ENCODE peak calls at places on chromosomes 12 and 14, in four cellular contexts. U, G, D and I are unnamed samples. For H3K9me3, the result is how much of the 10 kb centered on the place peaks cover.

GRCh38 chr12:56278905-56279304 is 12.2 kb downstream of the COQ10A start:
- DNase-seq in U (no peak), G (no peak), D (no peak), I (no peak)

GRCh38 chr12:118979763-118980406 is 1.5 kb upstream of the SRRM4 start:
- DNase-seq in U (no peak), G (peak), D (peak), I (no peak)

GRCh38 chr14:75303415-75303814 is 24.8 kb downstream of the FOS start:
- DNase-seq in U (no peak), G (peak), D (peak), I (peak)

GRCh38 chr12:14219156-14219555 is 146.3 kb upstream of the ATF7IP start:
- DNase-seq in U (no peak), G (no peak), D (no peak), I (no peak)

GRCh38 chr12:5171701-5172100 is 128.0 kb downstream of the KCNA5 start:
- DNase-seq in U (no peak), G (peak), D (no peak), I (no peak)

GRCh38 chr14:73762375-73762822 is 48.2 kb upstream of the PNMA1 start:
- DNase-seq in U (no peak), G (no peak), D (no peak), I (no peak)

GRCh38 chr12:1915082-1915968 is 3.1 kb downstream of the CACNA2D4 start:
- DNase-seq in U (no peak), G (no peak), D (peak), I (no peak)

GRCh38 chr14:38404100-38404541 is 148.2 kb upstream of the CLEC14A start:
- DNase-seq in U (no peak), G (peak), D (no peak), I (no peak)

GRCh38 chr12:25670076-25671055 is 117.3 kb upstream of the LMNTD1 start:
- DNase-seq in U (no peak), G (peak), D (no peak), I (no peak)

GRCh38 chr12:99609455-99610181 is 37.9 kb upstream of the GARIN6 start:
- DNase-seq in U (no peak), G (no peak), D (no peak), I (no peak)

GRCh38 chr14:96754845-96755184 is 42.4 kb upstream of the VRK1 start:
- DNase-seq in U (no peak), G (no peak), D (no peak), I (no peak)

GRCh38 chr12:105355752-105356151 is 25.3 kb downstream of the C12orf75 start:
- DNase-seq in U (no peak), G (peak), D (no peak), I (no peak)

GRCh38 chr14:69346710-69347109 is 51.4 kb downstream of the ERH start:
- DNase-seq in U (peak), G (no peak), D (no peak), I (no peak)

GRCh38 chr12:132746621-132747020 is 15.0 kb downstream of the ANKLE2 start:
- DNase-seq in U (no peak), G (no peak), D (no peak), I (no peak)

GRCh38 chr12:50050410-50051280 is 6.8 kb upstream of the ASIC1 start:
- DNase-seq in U (peak), G (peak), D (no peak), I (no peak)

GRCh38 chr12:11534064-11534463 is 115.4 kb upstream of the ETV6 start:
- DNase-seq in U (no peak), G (no peak), D (no peak), I (no peak)

GRCh38 chr14:64509036-64509435 is 4.5 kb downstream of the ZBTB1 start:
- DNase-seq in U (no peak), G (no peak), D (no peak), I (no peak)

GRCh38 chr12:27984275-27984674 is 11.7 kb upstream of the PTHLH start:
- DNase-seq in U (no peak), G (peak), D (no peak), I (no peak)

GRCh38 chr12:109281452-109281851 is 27.6 kb downstream of the FOXN4 start:
- DNase-seq in U (no peak), G (no peak), D (no peak), I (no peak)

GRCh38 chr12:57046392-57046791 is 3.5 kb downstream of the MYO1A start:
- DNase-seq in U (no peak), G (no peak), D (no peak), I (no peak)

GRCh38 chr14:68810173-68811153 is 17.6 kb upstream of the ZFP36L1 start:
- DNase-seq in U (no peak), G (no peak), D (no peak), I (no peak)

GRCh38 chr12:105289114-105289904 is 41.2 kb upstream of the C12orf75 start:
- DNase-seq in U (no peak), G (peak), D (no peak), I (no peak)

GRCh38 chr12:113980537-113981337 is 14.6 kb upstream of the RBM19 start:
- DNase-seq in U (no peak), G (peak), D (no peak), I (no peak)

GRCh38 chr12:57147641-57147944 is 174 bp upstream of the LRP1-AS start:
- DNase-seq in U (no peak), G (no peak), D (no peak), I (no peak)

GRCh38 chr12:51080136-51080535 is 3.3 kb downstream of the CSRNP2 start:
- DNase-seq in U (no peak), G (no peak), D (no peak), I (no peak)

GRCh38 chr12:124010687-124011086 is 37.7 kb downstream of the ZNF664 start:
- DNase-seq in U (no peak), G (no peak), D (no peak), I (no peak)

GRCh38 chr12:77161944-77162343 is 96.6 kb upstream of the E2F7 start:
- DNase-seq in U (no peak), G (no peak), D (no peak), I (no peak)

GRCh38 chr14:52950898-52951729 is at the start of gene FERMT2:
- DNase-seq in U (peak), G (peak), D (peak), I (peak)

GRCh38 chr12:123712780-123713319 is 697 bp downstream of the ATP6V0A2 start:
- DNase-seq in U (no peak), G (no peak), D (peak), I (no peak)

GRCh38 chr12:54734196-54734950 is 86.2 kb upstream of the DCD start:
- DNase-seq in U (no peak), G (no peak), D (no peak), I (no peak)

GRCh38 chr12:69645031-69645430 is 34.3 kb upstream of the LRRC10 start:
- DNase-seq in U (no peak), G (no peak), D (no peak), I (no peak)

GRCh38 chr14:44616204-44616603 is 109.1 kb upstream of the FSCB start:
- DNase-seq in U (no peak), G (no peak), D (no peak), I (no peak)

GRCh38 chr12:92581579-92581978 is 121.2 kb upstream of the PLEKHG7 start:
- DNase-seq in U (no peak), G (no peak), D (no peak), I (no peak)

DNA sequence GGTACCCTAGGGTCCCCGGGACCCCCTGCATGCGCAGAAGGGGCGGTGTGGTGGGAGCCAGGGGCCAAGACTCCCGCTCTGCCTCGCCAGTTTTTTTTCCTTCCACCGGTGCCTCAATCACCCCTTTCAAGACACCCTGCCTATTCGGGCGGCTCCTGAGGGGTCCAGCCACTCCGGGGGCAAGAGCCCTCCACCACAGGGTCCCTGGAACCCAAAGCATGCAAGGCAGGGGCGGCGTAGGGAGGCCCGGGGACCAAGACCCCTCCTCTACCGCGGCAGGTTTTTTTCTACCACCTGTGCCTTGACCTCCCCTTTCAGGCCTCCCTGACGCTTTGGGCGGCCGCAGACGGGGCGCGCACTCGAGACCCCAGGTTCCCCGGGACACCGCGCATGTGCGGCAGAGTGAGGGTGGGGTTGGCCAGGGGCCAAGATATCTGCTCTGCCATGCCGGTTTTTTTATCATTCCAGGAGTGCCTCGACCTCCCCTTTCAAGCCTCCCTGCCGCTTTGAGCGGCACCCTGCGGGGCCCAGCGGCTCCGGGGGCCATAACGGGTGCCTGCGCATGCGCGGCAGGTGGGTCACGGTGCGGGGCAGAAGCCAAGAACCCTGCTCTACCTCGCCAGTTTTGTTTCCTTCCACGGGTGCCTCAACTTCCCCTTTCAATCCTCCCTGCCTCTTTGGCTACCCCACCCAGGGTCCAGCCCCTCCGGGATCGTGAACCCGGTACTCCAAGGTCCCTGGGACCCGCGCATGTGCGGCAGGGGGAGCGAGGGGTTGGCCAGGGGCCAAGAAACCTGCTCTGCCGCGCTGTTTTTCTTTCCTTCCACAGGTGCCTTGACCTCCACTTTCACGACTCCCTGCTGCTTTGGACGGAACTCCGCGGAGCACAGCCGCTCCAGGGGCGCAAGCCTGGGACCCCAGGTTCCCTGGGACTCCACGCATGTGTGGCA is 328.1 kb downstream of the ALG10 start:
- DNase-seq in U (no peak), G (no peak), D (no peak), I (no peak)
- H3K9me3 ChIP-seq in U (half or more), G (under half), D (under half), I (under half)

GRCh38 chr14:30016025-30016424 is 88.4 kb upstream of the PRKD1 start:
- DNase-seq in U (no peak), G (no peak), D (no peak), I (no peak)
- H3K9me3 ChIP-seq in U (under half), G (under half), D (under half), I (under half)

DNA sequence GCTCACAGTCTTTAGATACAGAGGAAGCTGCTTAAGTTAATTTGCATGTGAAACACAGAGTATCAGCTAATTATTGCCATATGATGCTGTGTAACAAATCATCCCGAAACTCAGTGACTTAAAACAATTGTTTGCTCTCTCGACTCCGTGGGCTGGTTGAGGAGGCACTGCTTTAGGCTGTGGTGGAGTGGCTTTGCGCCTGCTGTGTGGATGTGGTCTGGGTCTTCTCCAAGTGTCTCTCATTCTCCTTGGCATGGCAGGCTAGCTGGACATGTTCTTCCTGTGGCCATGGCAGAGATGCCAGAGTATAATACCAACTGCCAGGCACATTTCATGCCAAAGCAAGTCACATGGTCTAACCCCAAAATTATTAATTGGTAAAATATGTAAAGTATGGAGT is 40.9 kb downstream of the PELI2 start:
- DNase-seq in U (no peak), G (no peak), D (no peak), I (no peak)
- H3K9me3 ChIP-seq in U (under half), G (under half), D (under half), I (under half)

GRCh38 chr14:106831322-106831720 is 1304.9 kb downstream of the TMEM121 start:
- DNase-seq in U (peak), G (no peak), D (peak), I (no peak)
- H3K9me3 ChIP-seq in U (under half), G (under half), D (under half), I (under half)